ENCODE peak calls at places on chromosomes 1 and 21, in six cellular contexts. B is fibroblast of lung, S is thoracic aorta, E is breast epithelium, W is neural progenitor cell, V is GM23248. M is an unnamed sample. For H3K4me1, the result is how much of the 10 kb centered on the place peaks cover.

GRCh38 chr1:169604781-169605560 is 18.7 kb upstream of the F5 start:
- DNase-seq in B (no peak), S (no peak), E (no peak), W (no peak), V (no peak), M (no peak)

GRCh38 chr1:52601519-52601918 is 652 bp upstream of the GPX7 start:
- DNase-seq in B (no peak), S (no peak), E (no peak), W (no peak), V (no peak), M (no peak)

GRCh38 chr1:910311-910880 is 13.3 kb upstream of the SAMD11 start:
- DNase-seq in B (no peak), S (no peak), E (peak), W (peak), V (peak), M (peak)

GRCh38 chr1:15851251-15852035 is 3.9 kb downstream of the SPEN start:
- DNase-seq in B (no peak), S (no peak), E (no peak), W (peak), V (peak), M (no peak)

GRCh38 chr1:10754571-10755329 is 41.7 kb downstream of the CASZ1 start:
- DNase-seq in B (no peak), S (no peak), E (no peak), W (no peak), V (peak), M (no peak)

GRCh38 chr1:55071477-55071876 is 32.1 kb downstream of the PCSK9 start:
- DNase-seq in B (peak), S (no peak), E (no peak), W (peak), V (peak), M (no peak)

GRCh38 chr1:63575340-63575826 is 17.8 kb upstream of the PGM1 start:
- DNase-seq in B (peak), S (no peak), E (no peak), W (no peak), V (peak), M (no peak)

GRCh38 chr21:42366292-42367010 is at the start of gene TFF1:
- DNase-seq in B (no peak), S (no peak), E (no peak), W (no peak), V (peak), M (no peak)

GRCh38 chr1:116986531-116987255 is 14.9 kb upstream of the CD101 start:
- DNase-seq in B (no peak), S (no peak), E (no peak), W (peak), V (no peak), M (no peak)

GRCh38 chr1:42806593-42806992 is 10.3 kb upstream of the ERMAP start:
- DNase-seq in B (no peak), S (no peak), E (no peak), W (no peak), V (no peak), M (no peak)

GRCh38 chr1:89989791-89990190 is 5.1 kb upstream of the ZNF326 start:
- DNase-seq in B (no peak), S (no peak), E (no peak), W (no peak), V (no peak), M (no peak)

GRCh38 chr1:44059956-44060355 is 28.7 kb upstream of the SLC6A9 start:
- DNase-seq in B (no peak), S (no peak), E (no peak), W (no peak), V (no peak), M (no peak)

GRCh38 chr1:16351449-16351993 is 759 bp downstream of the FBXO42 start:
- DNase-seq in B (peak), S (no peak), E (no peak), W (peak), V (peak), M (no peak)

GRCh38 chr1:223756002-223756775 is 43.9 kb downstream of the CAPN2 start:
- DNase-seq in B (no peak), S (no peak), E (no peak), W (peak), V (no peak), M (no peak)

GRCh38 chr1:27137022-27137542 is 17.8 kb downstream of the SLC9A1 start:
- DNase-seq in B (no peak), S (no peak), E (no peak), W (no peak), V (peak), M (no peak)

GRCh38 chr1:162317659-162318058 is 59.0 kb downstream of the SPATA46 start:
- DNase-seq in B (no peak), S (no peak), E (no peak), W (no peak), V (no peak), M (no peak)

DNA sequence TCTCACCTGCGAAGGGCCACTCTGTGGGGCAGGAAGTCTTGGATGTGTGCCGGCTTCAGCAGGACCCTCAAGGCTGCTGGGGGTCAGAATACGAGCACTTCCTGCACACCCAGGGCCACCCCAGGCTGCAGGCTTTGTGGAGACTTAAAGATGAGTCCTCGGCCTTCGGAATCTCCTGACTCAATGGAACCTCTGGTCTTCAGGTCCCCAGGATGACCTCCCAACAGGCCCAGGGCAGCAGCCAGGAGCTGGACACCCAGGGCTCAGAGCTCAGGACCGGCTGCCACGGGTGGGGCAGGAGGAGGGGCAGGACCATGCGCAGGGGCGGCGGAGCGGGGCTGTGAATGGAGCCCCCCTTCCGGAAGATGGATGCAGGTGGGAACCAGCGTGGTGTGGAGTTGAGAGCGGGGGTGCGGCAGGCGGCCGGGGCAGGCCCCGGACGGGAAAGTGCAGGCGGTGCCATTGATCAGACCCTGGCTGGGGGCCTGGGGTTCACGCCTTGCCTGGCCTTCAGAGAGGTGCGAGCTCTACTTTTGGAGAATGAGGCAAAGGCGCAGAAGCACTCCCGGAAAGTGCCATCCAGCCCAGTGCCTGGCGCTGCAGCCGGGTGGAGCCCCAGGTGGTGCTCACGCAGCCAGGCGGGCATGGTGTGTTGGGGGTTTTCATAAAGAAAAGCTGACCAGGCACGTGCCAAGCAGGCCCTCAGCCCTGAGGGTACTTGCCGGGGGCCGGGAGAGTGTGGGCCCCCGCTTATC is 10.4 kb downstream of the COL18A1 start:
- DNase-seq in B (no peak), S (no peak), E (no peak), W (no peak), V (no peak), M (peak)
- H3K4me1 ChIP-seq in B (under half), S (half or more), E (under half), W (under half), V (under half), M (under half)

GRCh38 chr1:226659641-226660040 is 79.4 kb downstream of the ITPKB start:
- DNase-seq in B (no peak), S (no peak), E (no peak), W (no peak), V (no peak), M (no peak)

GRCh38 chr1:226660410-226661182 is 78.5 kb downstream of the ITPKB start:
- DNase-seq in B (no peak), S (no peak), E (no peak), W (no peak), V (no peak), M (no peak)

GRCh38 chr1:226658538-226659125 is 80.5 kb downstream of the ITPKB start:
- DNase-seq in B (no peak), S (no peak), E (no peak), W (no peak), V (no peak), M (no peak)

GRCh38 chr1:226657788-226658537 is 81.1 kb downstream of the ITPKB start:
- DNase-seq in B (no peak), S (no peak), E (peak), W (no peak), V (no peak), M (no peak)

GRCh38 chr1:226659136-226659535 is 79.9 kb downstream of the ITPKB start:
- DNase-seq in B (no peak), S (no peak), E (no peak), W (no peak), V (no peak), M (no peak)
- H3K4me1 ChIP-seq in B (under half), S (half or more), E (half or more), W (half or more), V (under half), M (under half)

GRCh38 chr1:112063781-112064180 is 74.3 kb upstream of the KCND3 start:
- DNase-seq in B (no peak), S (no peak), E (no peak), W (no peak), V (no peak), M (no peak)
- H3K4me1 ChIP-seq in B (under half), S (under half), E (under half), W (under half), V (under half), M (under half)

DNA sequence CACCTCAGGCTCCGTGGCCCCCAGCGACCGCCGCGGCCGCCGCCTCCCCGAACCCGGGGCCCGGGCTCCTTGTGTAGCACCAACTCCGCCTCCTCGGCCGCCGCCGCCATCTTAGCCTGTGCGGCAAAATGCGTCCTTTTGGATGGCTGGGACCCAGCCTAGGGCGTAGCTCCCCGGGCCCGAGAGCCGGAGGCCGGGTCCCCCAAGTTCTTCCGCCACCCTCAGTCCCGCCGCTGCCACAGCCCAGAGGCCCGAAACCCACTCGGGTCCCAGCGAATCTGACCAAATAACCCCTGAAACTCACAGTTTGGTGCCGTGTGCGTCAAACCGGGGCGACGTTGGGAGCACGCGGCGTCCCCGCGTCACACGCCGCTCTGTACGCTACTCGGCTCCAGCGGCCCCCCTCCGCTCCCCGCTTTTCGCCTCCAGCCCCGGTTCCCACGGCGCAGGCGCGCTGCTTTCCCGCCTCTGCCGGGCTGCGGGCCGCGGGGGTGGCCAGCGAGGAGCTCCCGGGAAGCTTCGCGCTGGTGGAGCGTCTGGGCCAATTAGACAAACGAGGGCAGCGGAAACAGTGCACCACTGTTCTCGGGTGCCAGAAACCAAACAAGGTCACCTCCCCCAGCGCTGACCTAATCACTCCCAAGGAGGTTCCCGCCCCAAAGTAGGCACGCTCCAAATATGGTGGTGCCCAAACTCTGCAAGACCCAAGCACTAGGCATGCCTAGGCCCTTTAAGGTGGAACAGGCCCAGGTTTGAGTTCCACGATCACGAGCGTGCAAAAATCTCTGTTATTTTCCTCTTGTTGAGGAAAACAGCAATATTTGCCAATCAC is at the start of gene ZNF644:
- DNase-seq in B (peak), S (peak), E (peak), W (peak), V (peak), M (peak)
- H3K4me1 ChIP-seq in B (under half), S (under half), E (under half), W (under half), V (under half), M (under half)

DNA sequence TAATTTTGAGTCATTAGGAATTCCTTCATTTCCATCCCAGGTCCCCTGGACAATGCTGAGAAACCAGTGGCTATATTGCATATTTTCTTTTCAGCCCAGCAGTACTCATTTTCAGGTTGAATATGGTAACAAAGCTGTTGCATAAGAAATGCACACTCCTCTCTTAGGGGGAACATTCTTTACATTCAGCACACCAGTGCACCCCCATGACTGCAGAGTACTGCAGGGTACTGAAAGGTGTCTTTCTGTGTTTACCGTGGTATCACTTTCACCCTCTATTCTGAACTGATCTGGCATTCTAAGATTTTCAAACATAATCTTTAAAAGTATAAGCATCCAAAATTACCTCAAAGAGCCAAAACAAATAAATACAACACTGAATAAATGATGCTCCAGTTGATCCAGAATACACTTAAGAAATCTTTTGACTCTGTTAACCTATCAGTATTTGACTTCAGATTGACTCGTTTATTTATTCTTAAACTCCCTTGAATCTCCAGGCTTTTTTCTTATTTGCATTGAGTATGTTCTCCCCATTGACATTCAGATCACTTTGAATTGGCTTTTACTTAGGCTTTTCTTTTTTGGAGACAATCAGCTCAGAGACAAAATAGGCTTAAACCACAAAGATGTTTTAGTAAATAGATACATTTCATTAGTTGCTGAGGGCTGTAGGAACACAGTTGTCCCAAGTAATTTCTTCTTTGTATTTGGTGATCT is 213.6 kb downstream of the NFIA start:
- DNase-seq in B (no peak), S (no peak), E (no peak), W (no peak), V (no peak), M (no peak)
- H3K4me1 ChIP-seq in B (under half), S (half or more), E (under half), W (under half), V (under half), M (under half)

M was measured in ovary.